ENCODE peak calls at places on chromosomes 2 and 18, in four cellular contexts. V is spleen, S is GM12891, W is Peyer's patch. Y is an unnamed sample.

GRCh38 chr2:187493180-187493579 is 45.1 kb upstream of the CALCRL start:
- DNase-seq in S (no peak), W (no peak), V (no peak), Y (no peak)

GRCh38 chr2:30561349-30561748 is 114.3 kb downstream of the LCLAT1 start:
- DNase-seq in S (no peak), V (no peak), W (no peak), Y (no peak)

GRCh38 chr2:19362652-19363473 is 4.4 kb upstream of the OSR1 start:
- DNase-seq in S (no peak), V (peak), W (peak), Y (peak)

GRCh38 chr2:96265349-96265839 is 403 bp downstream of the TMEM127 start:
- DNase-seq in W (peak), V (no peak), S (no peak), Y (peak)

GRCh38 chr2:181463573-181463972 is 6.4 kb downstream of the ITGA4 start:
- DNase-seq in V (no peak), W (no peak), S (no peak), Y (no peak)

GRCh38 chr2:218605438-218605837 is 2.3 kb upstream of the PLCD4 start:
- DNase-seq in S (no peak), W (no peak), V (no peak), Y (no peak)

GRCh38 chr2:239035361-239035814 is 187.5 kb downstream of the TWIST2 start:
- DNase-seq in S (peak), W (peak), V (peak), Y (peak)

GRCh38 chr2:130346041-130346740 is 3.5 kb downstream of the IMP4 start:
- DNase-seq in S (no peak), V (no peak), W (no peak), Y (no peak)

GRCh38 chr2:86747708-86748627 is 27.9 kb downstream of the RMND5A start:
- DNase-seq in S (no peak), W (no peak), V (no peak), Y (no peak)

GRCh38 chr2:125596612-125597011 is 1059.3 kb upstream of the GYPC start:
- DNase-seq in V (no peak), W (no peak), S (no peak), Y (no peak)

GRCh38 chr18:31513189-31513907 is 15.4 kb downstream of the DSG2 start:
- DNase-seq in W (no peak), V (no peak), S (no peak), Y (peak)

GRCh38 chr2:26846881-26847662 is 860 bp upstream of the DPYSL5 start:
- DNase-seq in V (no peak), W (no peak), S (peak), Y (no peak)

GRCh38 chr18:58581265-58581664 is 47.6 kb downstream of the ALPK2 start:
- DNase-seq in W (no peak), V (no peak), S (no peak), Y (no peak)

GRCh38 chr18:60064271-60064670 is 164.5 kb downstream of the PMAIP1 start:
- DNase-seq in W (no peak), S (no peak), V (no peak), Y (no peak)

GRCh38 chr2:134778372-134778771 is 59.6 kb upstream of the TMEM163 start:
- DNase-seq in W (no peak), V (no peak), S (no peak), Y (no peak)

GRCh38 chr2:236052926-236053846 is 115.0 kb downstream of the GBX2 start:
- DNase-seq in W (no peak), S (no peak), V (no peak), Y (no peak)

GRCh38 chr2:43228782-43229659 is 2.6 kb upstream of the ZFP36L2 start:
- DNase-seq in W (no peak), V (peak), S (no peak), Y (no peak)

GRCh38 chr2:9897796-9898195 is 53.7 kb upstream of the GRHL1 start:
- DNase-seq in W (no peak), S (no peak), V (no peak), Y (no peak)

GRCh38 chr2:227464851-227465250 is 7.1 kb upstream of the AGFG1 start:
- DNase-seq in W (no peak), V (no peak), S (no peak), Y (no peak)
- TF ChIP-seq POLR2A in W (no peak), V (no peak), S (no peak), Y (no peak)

GRCh38 chr2:55233658-55233940 is 1.1 kb downstream of the RPS27A start:
- DNase-seq in S (no peak), V (no peak), W (no peak), Y (no peak)

GRCh38 chr2:55232084-55232862 is at the start of the genes CLHC1 and RPS27A:
- DNase-seq in W (peak), S (peak), V (peak), Y (peak)

GRCh38 chr2:55230551-55230950 is 1.5 kb downstream of the CLHC1 start:
- DNase-seq in V (no peak), S (no peak), W (no peak), Y (no peak)

GRCh38 chr2:55231546-55232083 is 478 bp downstream of the CLHC1 start:
- DNase-seq in W (no peak), V (peak), S (no peak), Y (peak)

GRCh38 chr2:55232863-55233657 is 572 bp downstream of the RPS27A start:
- DNase-seq in V (peak), S (no peak), W (no peak), Y (no peak)
- TF ChIP-seq POLR2A in V (no peak), S (peak), W (no peak), Y (no peak)

GRCh38 chr2:64522843-64523428 is 1.2 kb upstream of the AFTPH start:
- DNase-seq in S (no peak), W (peak), V (no peak), Y (peak)

GRCh38 chr2:64523667-64524603 is at the start of gene AFTPH:
- DNase-seq in S (peak), V (peak), W (peak), Y (peak)

GRCh38 chr2:64526034-64526433 is 1.9 kb downstream of the AFTPH start:
- DNase-seq in W (no peak), V (no peak), S (no peak), Y (no peak)

GRCh38 chr2:64524604-64525322 is 635 bp downstream of the AFTPH start:
- DNase-seq in S (peak), W (peak), V (no peak), Y (no peak)

DNA sequence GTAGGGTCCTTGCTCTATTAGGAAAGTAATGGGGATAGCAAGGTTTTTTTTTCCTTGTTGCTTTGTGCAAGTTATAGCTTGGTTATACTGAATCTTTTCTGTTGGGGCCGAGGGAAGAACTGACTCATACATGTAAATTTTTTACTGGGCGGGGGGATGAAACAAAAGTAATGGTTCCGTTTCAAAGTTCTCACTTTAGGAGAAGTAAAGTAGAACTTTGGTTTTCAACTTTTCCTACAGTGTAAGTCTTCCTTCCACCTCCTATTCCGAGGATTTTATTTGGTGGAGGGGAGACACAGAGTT is 1.1 kb downstream of the AFTPH start:
- DNase-seq in V (no peak), W (peak), S (no peak), Y (no peak)
- TF ChIP-seq POLR2A in V (peak), W (no peak), S (peak), Y (no peak)

GRCh38 chr2:204542967-204543608 is 2.2 kb upstream of the PARD3B start:
- DNase-seq in V (no peak), W (no peak), S (no peak), Y (no peak)

GRCh38 chr2:204544961-204545860 is at the start of gene PARD3B:
- DNase-seq in S (peak), W (no peak), V (peak), Y (peak)

GRCh38 chr2:204541637-204542036 is 3.6 kb upstream of the PARD3B start:
- DNase-seq in V (no peak), W (no peak), S (no peak), Y (no peak)

GRCh38 chr2:204550738-204551137 is 5.5 kb downstream of the PARD3B start:
- DNase-seq in S (no peak), V (no peak), W (no peak), Y (no peak)

DNA sequence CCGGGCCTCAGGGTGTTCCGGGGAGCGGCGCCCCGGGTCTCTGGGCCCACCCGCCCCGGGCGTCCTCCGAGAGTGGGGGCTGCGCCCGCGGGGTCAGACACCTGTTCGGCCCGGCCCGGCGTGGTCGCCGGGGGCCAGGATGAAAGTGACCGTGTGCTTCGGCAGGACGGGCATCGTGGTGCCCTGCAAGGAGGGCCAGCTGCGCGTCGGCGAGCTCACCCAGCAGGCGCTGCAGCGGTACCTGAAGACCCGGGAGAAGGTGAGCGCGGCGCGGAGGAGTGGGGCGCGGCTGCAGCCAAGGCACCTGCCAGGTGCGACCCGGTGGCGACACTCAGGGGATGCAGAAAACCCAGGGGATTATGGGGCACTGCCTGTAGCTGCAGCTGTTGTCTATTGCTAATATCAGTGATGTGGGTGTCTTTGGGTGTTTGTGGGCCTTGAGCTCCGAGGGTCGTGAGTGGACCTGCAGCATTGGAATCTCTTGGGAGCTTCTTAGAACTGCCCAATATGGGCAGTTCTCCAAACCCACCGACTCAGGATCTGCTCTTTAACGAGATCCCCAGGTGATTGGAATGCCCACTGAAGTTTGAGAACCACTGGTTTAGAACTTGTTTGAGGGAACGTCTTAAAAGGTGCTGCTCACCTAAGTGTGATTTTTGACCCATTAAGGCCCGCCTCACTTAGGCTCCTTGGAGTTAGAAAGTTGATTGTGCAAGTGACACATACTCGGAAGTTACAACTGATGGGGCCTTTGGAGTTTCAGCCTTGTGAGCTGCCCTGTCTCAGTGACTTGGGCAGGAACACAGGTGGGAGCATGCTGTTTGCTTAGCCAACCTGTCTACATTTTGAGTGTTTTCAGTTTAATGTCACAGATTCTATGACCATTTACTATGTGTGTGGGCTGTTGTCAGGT is 842 bp downstream of the PARD3B start:
- DNase-seq in W (no peak), V (peak), S (peak), Y (no peak)
- TF ChIP-seq POLR2A in W (no peak), V (no peak), S (no peak), Y (no peak)

GRCh38 chr2:2108189-2108588 is 222.9 kb downstream of the MYT1L start:
- DNase-seq in S (no peak), V (no peak), W (no peak), Y (no peak)

GRCh38 chr2:2108756-2109155 is 222.3 kb downstream of the MYT1L start:
- DNase-seq in V (no peak), S (no peak), W (no peak), Y (no peak)

GRCh38 chr2:2107627-2108026 is 223.4 kb downstream of the MYT1L start:
- DNase-seq in V (no peak), S (no peak), W (no peak), Y (no peak)

GRCh38 chr2:2107140-2107539 is 223.9 kb downstream of the MYT1L start:
- DNase-seq in S (no peak), W (no peak), V (no peak), Y (no peak)

DNA sequence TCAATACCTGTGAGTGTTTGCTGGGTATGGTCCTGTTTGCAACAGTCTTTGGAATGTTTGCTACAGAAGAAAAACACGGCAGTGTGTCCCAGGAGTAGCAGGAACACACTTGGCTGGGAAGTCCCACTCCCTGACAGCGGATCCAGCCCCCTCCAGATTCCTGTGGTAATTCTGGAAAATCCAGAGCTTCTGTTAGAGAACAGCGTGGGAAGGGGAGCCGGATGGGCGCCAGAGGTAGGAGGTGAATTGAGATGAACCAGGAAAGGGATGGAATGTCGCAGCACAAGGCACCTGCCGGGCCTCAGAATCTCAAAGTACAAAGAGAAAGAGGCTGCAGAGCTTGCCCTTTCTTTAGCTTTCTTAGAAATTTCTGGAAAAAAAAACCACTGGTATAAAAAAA is 221.9 kb downstream of the MYT1L start:
- DNase-seq in W (no peak), S (no peak), V (no peak), Y (no peak)
- TF ChIP-seq POLR2A in W (no peak), S (no peak), V (no peak), Y (no peak)

GRCh38 chr2:47298739-47299138 is 104.2 kb upstream of the MSH2 start:
- DNase-seq in W (no peak), S (no peak), V (no peak), Y (no peak)
- TF ChIP-seq POLR2A in W (no peak), S (no peak), V (no peak), Y (no peak)

GRCh38 chr2:37555457-37555856 is 116.0 kb downstream of the CDC42EP3 start:
- DNase-seq in S (no peak), V (peak), W (peak), Y (no peak)
- TF ChIP-seq POLR2A in S (no peak), V (no peak), W (no peak), Y (no peak)

GRCh38 chr2:215554689-215555088 is 118.8 kb upstream of the FN1 start:
- DNase-seq in W (no peak), V (no peak), S (no peak), Y (no peak)

GRCh38 chr2:215556979-215557378 is 121.1 kb upstream of the FN1 start:
- DNase-seq in W (no peak), V (no peak), S (no peak), Y (no peak)

GRCh38 chr2:215552144-215552580 is 116.3 kb upstream of the FN1 start:
- DNase-seq in V (no peak), S (no peak), W (no peak), Y (no peak)

GRCh38 chr2:215550331-215550730 is 114.5 kb upstream of the FN1 start:
- DNase-seq in V (no peak), W (no peak), S (no peak), Y (no peak)

DNA sequence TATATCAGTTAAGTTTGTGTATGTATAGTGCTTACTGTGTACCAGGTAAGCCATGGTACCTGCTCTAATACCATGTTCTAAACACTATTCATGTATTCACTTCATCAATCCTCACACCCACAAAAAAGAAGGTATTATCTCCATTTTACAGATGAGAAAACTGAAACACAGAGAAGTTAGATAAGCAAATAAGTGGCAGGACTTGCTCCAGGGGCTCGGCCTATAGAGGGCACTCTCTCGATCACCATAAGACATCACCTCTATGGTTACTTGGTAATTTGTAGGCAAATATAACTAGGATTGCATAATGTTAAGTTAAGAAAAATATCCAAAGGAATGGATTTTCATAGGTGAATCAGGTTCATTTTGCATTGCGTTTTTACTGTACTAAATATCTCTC is 118.1 kb upstream of the FN1 start:
- DNase-seq in S (no peak), V (no peak), W (no peak), Y (no peak)
- TF ChIP-seq POLR2A in S (no peak), V (no peak), W (no peak), Y (no peak)

GRCh38 chr2:159904127-159904564 is 106.1 kb upstream of the CD302 start:
- DNase-seq in S (peak), V (peak), W (peak), Y (no peak)

GRCh38 chr2:159904565-159905281 is 106.7 kb upstream of the CD302 start:
- DNase-seq in V (peak), W (peak), S (peak), Y (no peak)

GRCh38 chr2:159902722-159903121 is 104.7 kb upstream of the CD302 start:
- DNase-seq in V (no peak), W (no peak), S (no peak), Y (no peak)

GRCh38 chr2:159905901-159906300 is 107.9 kb upstream of the CD302 start:
- DNase-seq in V (no peak), W (no peak), S (no peak), Y (no peak)

DNA sequence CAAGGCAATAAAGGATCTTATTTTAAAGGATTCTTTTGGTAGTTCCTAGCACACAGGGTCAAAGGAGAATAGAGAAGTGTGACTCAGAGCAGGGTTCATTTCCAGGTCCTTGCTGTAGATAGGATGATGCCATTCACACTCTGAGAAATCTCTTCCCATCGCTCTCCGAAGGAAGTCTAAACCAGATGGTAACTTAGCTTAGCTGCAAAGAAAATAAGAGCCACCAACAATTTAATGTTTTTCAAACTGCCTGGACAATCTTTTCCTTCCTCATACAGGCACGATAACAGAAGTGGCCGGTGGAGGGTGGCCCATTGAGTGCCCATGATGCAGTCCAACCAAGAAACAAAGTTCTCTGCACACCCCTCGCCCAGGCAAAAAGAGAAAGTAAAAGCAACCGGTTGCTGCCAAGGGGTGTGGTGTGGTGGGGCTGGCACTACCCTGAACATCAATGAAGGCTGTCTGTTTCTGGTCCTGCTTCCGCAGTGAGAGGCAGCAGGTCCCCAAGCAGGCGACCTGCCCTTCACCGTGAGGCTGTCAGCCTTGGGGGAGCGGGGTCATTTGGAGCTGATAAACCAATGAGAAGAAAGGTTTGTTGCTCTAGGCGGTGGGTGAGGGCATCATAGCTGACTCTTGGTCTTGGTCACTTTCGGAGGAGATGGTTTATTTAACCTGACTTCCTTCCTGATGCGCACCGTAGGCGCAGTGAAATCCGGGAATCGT is 105.6 kb upstream of the CD302 start:
- DNase-seq in V (peak), S (peak), W (peak), Y (no peak)
- TF ChIP-seq POLR2A in V (no peak), S (peak), W (no peak), Y (no peak)

GRCh38 chr2:241273552-241273988 is 41.9 kb downstream of the HDLBP start:
- DNase-seq in S (no peak), V (no peak), W (no peak), Y (no peak)
- TF ChIP-seq POLR2A in S (no peak), V (no peak), W (no peak), Y (no peak)

Y was measured in H54.